ENCODE peak calls at places on chromosomes 1 and 21, in eight cellular contexts. B, Q, N, H, Z, G, U and T are unnamed samples.

GRCh38 chr1:112790920-112791722 is 76.0 kb upstream of the PPM1J start:
- DNase-seq in B (peak), Q (no peak), N (no peak), H (no peak), Z (no peak), G (no peak), U (no peak), T (no peak)

GRCh38 chr1:246176126-246177024 is 330.7 kb downstream of the SMYD3 start:
- DNase-seq in B (no peak), Q (peak), N (no peak), H (no peak), Z (peak), G (no peak), U (no peak), T (no peak)

GRCh38 chr1:48673725-48674124 is 103.0 kb downstream of the BEND5 start:
- DNase-seq in B (no peak), Q (no peak), N (no peak), H (no peak), Z (no peak), G (no peak), U (no peak), T (no peak)

GRCh38 chr1:150268706-150269403 is at the start of gene APH1A:
- DNase-seq in B (peak), Q (peak), N (peak), H (peak), Z (peak), G (peak), U (peak), T (peak)

GRCh38 chr1:59445040-59445439 is 148.1 kb downstream of the FGGY start:
- DNase-seq in B (no peak), Q (no peak), N (no peak), H (peak), Z (peak), G (no peak), U (peak), T (no peak)

GRCh38 chr1:6095511-6096242 is 50.0 kb downstream of the KCNAB2 start:
- DNase-seq in B (no peak), Q (no peak), N (peak), H (no peak), Z (no peak), G (no peak), U (no peak), T (no peak)

GRCh38 chr1:161046574-161047167 is 894 bp upstream of the USF1 start:
- DNase-seq in B (no peak), Q (no peak), N (no peak), H (no peak), Z (no peak), G (peak), U (no peak), T (no peak)

GRCh38 chr1:206953626-206954025 is 7.4 kb upstream of the PIGR start:
- DNase-seq in B (no peak), Q (no peak), N (no peak), H (no peak), Z (no peak), G (no peak), U (no peak), T (no peak)

GRCh38 chr21:46056450-46056903 is 41.4 kb upstream of the COL6A2 start:
- DNase-seq in B (no peak), Q (peak), N (peak), H (peak), Z (no peak), G (no peak), U (peak), T (no peak)

GRCh38 chr1:112904071-112904830 is 51.7 kb downstream of the SLC16A1 start:
- DNase-seq in B (no peak), Q (peak), N (no peak), H (peak), Z (peak), G (no peak), U (no peak), T (no peak)

GRCh38 chr1:66446261-66447001 is 87.5 kb upstream of the SGIP1 start:
- DNase-seq in B (peak), Q (peak), N (no peak), H (peak), Z (peak), G (peak), U (no peak), T (peak)

GRCh38 chr1:4153571-4153970 is 253.5 kb upstream of the C1orf174 start:
- DNase-seq in B (no peak), Q (no peak), N (no peak), H (no peak), Z (no peak), G (no peak), U (no peak), T (no peak)

GRCh38 chr1:27341525-27342252 is at the start of gene SYTL1:
- DNase-seq in B (no peak), Q (peak), N (no peak), H (peak), Z (peak), G (peak), U (no peak), T (no peak)

GRCh38 chr21:37863842-37864241 is 52.4 kb downstream of the KCNJ6 start:
- DNase-seq in B (no peak), Q (peak), N (no peak), H (no peak), Z (peak), G (no peak), U (no peak), T (no peak)

GRCh38 chr1:59596432-59596831 is 218.3 kb upstream of the HOOK1 start:
- DNase-seq in B (no peak), Q (peak), N (no peak), H (peak), Z (peak), G (no peak), U (no peak), T (no peak)

GRCh38 chr1:237953238-237953637 is 62.5 kb upstream of the ZP4 start:
- DNase-seq in B (no peak), Q (no peak), N (no peak), H (no peak), Z (peak), G (no peak), U (no peak), T (no peak)

GRCh38 chr1:231778009-231778719 is 151.6 kb downstream of the DISC1 start:
- DNase-seq in B (no peak), Q (peak), N (peak), H (peak), Z (peak), G (no peak), U (no peak), T (no peak)

GRCh38 chr1:192980856-192981255 is 78.3 kb downstream of the UCHL5 start:
- DNase-seq in B (no peak), Q (peak), N (no peak), H (no peak), Z (no peak), G (no peak), U (no peak), T (no peak)

GRCh38 chr1:243432136-243432535 is 176.3 kb downstream of the SDCCAG8 start:
- DNase-seq in B (peak), Q (no peak), N (no peak), H (no peak), Z (no peak), G (no peak), U (no peak), T (no peak)

GRCh38 chr1:28199328-28200233 is 23.1 kb upstream of the PTAFR start:
- DNase-seq in B (no peak), Q (no peak), N (no peak), H (no peak), Z (no peak), G (no peak), U (no peak), T (no peak)

GRCh38 chr1:48859429-48859828 is 82.7 kb upstream of the BEND5 start:
- DNase-seq in B (no peak), Q (no peak), N (no peak), H (peak), Z (peak), G (no peak), U (no peak), T (no peak)

GRCh38 chr1:207866471-207867135 is 44.3 kb downstream of the CD34 start:
- DNase-seq in B (no peak), Q (peak), N (peak), H (peak), Z (no peak), G (no peak), U (peak), T (no peak)

GRCh38 chr1:10431065-10431730 is 965 bp downstream of the CENPS start:
- DNase-seq in B (no peak), Q (no peak), N (no peak), H (peak), Z (peak), G (no peak), U (no peak), T (no peak)

GRCh38 chr1:41919764-41920397 is 1.2 kb upstream of the HIVEP3 start:
- DNase-seq in B (peak), Q (peak), N (peak), H (no peak), Z (no peak), G (peak), U (no peak), T (peak)

GRCh38 chr1:191866155-191866554 is 292.1 kb upstream of the RGS18 start:
- DNase-seq in B (no peak), Q (no peak), N (no peak), H (no peak), Z (no peak), G (no peak), U (no peak), T (no peak)

GRCh38 chr1:191869790-191870312 is 288.4 kb upstream of the RGS18 start:
- DNase-seq in B (no peak), Q (no peak), N (no peak), H (no peak), Z (no peak), G (no peak), U (no peak), T (no peak)

GRCh38 chr1:191875994-191876393 is 282.3 kb upstream of the RGS18 start:
- DNase-seq in B (no peak), Q (no peak), N (no peak), H (no peak), Z (no peak), G (no peak), U (no peak), T (no peak)

GRCh38 chr1:191865479-191865878 is 292.8 kb upstream of the RGS18 start:
- DNase-seq in B (no peak), Q (no peak), N (no peak), H (no peak), Z (no peak), G (no peak), U (no peak), T (no peak)

GRCh38 chr1:191870490-191870889 is 287.8 kb upstream of the RGS18 start:
- DNase-seq in B (no peak), Q (no peak), N (no peak), H (no peak), Z (no peak), G (no peak), U (no peak), T (no peak)
- TF ChIP-seq CTCF in B (no peak), Q (no peak), N (no peak), H (no peak), Z (no peak), G (no peak), U (no peak), T (no peak)

DNA sequence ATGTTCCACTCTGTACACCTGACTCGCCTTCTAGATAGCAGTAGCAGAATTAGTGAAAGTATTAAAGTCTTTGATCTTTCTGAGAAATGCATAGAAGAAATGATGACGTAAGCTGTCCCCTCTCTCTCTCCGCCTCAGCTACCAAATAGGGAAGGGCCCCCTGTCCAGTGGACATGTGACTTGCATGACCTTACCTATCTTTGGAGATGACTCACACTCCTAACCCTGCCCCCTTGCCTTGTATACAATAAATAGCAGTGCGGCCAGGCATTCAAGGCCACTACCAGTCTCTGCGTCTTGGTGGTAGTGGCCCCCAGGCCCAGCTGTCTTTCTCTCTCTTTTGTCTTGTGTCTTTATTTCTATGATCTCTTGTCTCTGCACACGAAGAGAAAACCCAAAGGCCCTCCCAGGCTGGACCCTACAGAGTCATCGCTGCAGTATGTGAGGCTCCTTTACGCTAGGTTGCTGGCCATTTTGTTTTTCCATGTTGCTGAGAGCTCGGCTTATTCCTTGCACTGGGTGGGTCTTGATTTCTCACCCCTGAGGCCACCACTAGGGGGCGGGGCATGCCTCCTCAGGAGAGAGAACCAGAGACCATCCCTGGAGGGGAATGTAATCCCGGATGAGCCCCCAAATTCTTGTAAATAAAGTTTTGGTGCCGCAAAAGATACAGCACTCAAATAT is 16.0 kb upstream of the ZBTB8B start:
- DNase-seq in B (peak), Q (no peak), N (no peak), H (peak), Z (peak), G (no peak), U (peak), T (peak)
- TF ChIP-seq CTCF in B (peak), Q (no peak), N (no peak), H (peak), Z (peak), G (no peak), U (no peak), T (no peak)

GRCh38 chr1:205505076-205505729 is 734 bp downstream of the CDK18 start:
- DNase-seq in B (no peak), Q (no peak), N (peak), H (no peak), Z (peak), G (no peak), U (no peak), T (no peak)
- TF ChIP-seq CTCF in B (no peak), Q (no peak), N (peak), H (no peak), Z (peak), G (no peak), U (no peak), T (peak)

GRCh38 chr1:79497193-79497773 is 490.8 kb upstream of the ADGRL4 start:
- DNase-seq in B (no peak), Q (peak), N (no peak), H (peak), Z (peak), G (peak), U (no peak), T (peak)
- TF ChIP-seq CTCF in B (peak), Q (peak), N (peak), H (peak), Z (peak), G (peak), U (peak), T (peak)

GRCh38 chr1:178057863-178058576 is 35.9 kb upstream of the RASAL2 start:
- DNase-seq in B (no peak), Q (peak), N (peak), H (peak), Z (no peak), G (no peak), U (no peak), T (no peak)
- TF ChIP-seq CTCF in B (no peak), Q (no peak), N (no peak), H (no peak), Z (no peak), G (no peak), U (no peak), T (no peak)

DNA sequence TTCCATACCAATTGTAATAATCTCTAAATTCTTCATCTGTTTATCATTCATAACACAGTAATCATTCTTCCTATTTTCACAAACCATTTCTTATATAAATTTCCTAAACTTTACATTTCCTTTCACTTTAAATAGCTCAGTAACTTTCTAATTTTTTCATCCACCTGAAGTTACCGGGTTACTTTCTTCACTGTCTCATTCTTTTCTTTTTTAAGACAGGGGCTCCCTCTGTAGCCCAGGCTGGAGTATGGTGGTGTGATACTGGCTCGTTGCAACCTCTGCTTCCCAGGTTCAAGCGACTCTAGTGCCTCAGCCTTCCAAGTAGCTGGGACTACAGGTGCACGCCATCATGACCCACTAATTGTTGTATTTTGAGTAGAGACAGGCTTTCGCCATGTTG is 41.3 kb downstream of the RERE start:
- DNase-seq in B (no peak), Q (no peak), N (no peak), H (no peak), Z (no peak), G (no peak), U (no peak), T (no peak)
- TF ChIP-seq CTCF in B (no peak), Q (no peak), N (no peak), H (no peak), Z (no peak), G (no peak), U (no peak), T (no peak)

GRCh38 chr1:220786337-220787068 is at the start of gene MTARC1:
- DNase-seq in B (peak), Q (no peak), N (peak), H (peak), Z (peak), G (peak), U (peak), T (peak)
- TF ChIP-seq CTCF in B (no peak), Q (no peak), N (peak), H (peak), Z (peak), G (no peak), U (peak), T (no peak)

GRCh38 chr1:15803380-15803779 is 4.1 kb downstream of the UQCRHL start:
- DNase-seq in B (peak), Q (peak), N (no peak), H (peak), Z (peak), G (peak), U (no peak), T (peak)
- TF ChIP-seq CTCF in B (peak), Q (peak), N (peak), H (peak), Z (peak), G (peak), U (no peak), T (peak)

GRCh38 chr1:99657213-99658030 is 11.5 kb downstream of the PALMD start:
- DNase-seq in B (no peak), Q (no peak), N (no peak), H (no peak), Z (no peak), G (no peak), U (no peak), T (no peak)

GRCh38 chr1:99660496-99660895 is 14.6 kb downstream of the PALMD start:
- DNase-seq in B (no peak), Q (no peak), N (no peak), H (no peak), Z (peak), G (no peak), U (no peak), T (no peak)

GRCh38 chr1:99659755-99660210 is 13.9 kb downstream of the PALMD start:
- DNase-seq in B (no peak), Q (peak), N (peak), H (no peak), Z (peak), G (no peak), U (no peak), T (no peak)

GRCh38 chr1:99658031-99658290 is 12.0 kb downstream of the PALMD start:
- DNase-seq in B (no peak), Q (no peak), N (no peak), H (no peak), Z (no peak), G (no peak), U (no peak), T (no peak)

DNA sequence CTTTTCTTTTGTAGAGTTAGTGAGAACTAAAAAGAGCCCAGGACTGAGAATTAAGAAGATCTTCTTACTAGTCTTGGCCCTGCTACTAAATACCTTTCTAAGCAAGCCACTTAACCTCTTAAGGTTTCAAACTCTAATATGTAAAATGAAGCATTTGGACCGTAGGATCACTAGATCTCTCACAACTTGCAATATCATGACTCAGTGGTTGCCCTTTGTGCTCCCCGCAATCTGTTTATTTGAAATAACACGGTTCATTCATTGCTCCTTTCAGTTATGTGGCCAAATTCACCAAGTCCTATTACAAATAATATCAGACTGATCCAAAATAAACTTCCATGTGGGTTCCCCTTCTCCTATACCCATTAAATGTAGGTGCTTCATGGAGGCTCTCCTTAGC is 10.8 kb downstream of the PALMD start:
- DNase-seq in B (no peak), Q (no peak), N (no peak), H (no peak), Z (no peak), G (no peak), U (no peak), T (no peak)
- TF ChIP-seq CTCF in B (no peak), Q (no peak), N (no peak), H (no peak), Z (no peak), G (no peak), U (no peak), T (no peak)